ENCODE peak calls at places on chromosomes 13 and 19, in four cellular contexts. U, F, T and C are unnamed samples.

GRCh38 chr19:14369399-14370168 is 11.7 kb upstream of the ADGRE5 start:
- DNase-seq in U (no peak), F (no peak), T (peak), C (no peak)

GRCh38 chr19:43541920-43542650 is 9.1 kb downstream of the ZNF575 start:
- DNase-seq in U (no peak), F (no peak), T (no peak), C (no peak)

GRCh38 chr13:97385854-97386253 is 48.1 kb upstream of the RAP2A start:
- DNase-seq in U (peak), F (no peak), T (no peak), C (peak)

GRCh38 chr19:42529248-42529764 is 1.0 kb upstream of the CEACAM1 start:
- DNase-seq in U (peak), F (peak), T (peak), C (peak)

GRCh38 chr19:45173816-45174215 is 4.2 kb downstream of the TRAPPC6A start:
- DNase-seq in U (peak), F (no peak), T (no peak), C (no peak)

GRCh38 chr19:33811736-33812387 is 15.2 kb downstream of the KCTD15 start:
- DNase-seq in U (no peak), F (no peak), T (no peak), C (no peak)

GRCh38 chr13:21420706-21421105 is 38.4 kb downstream of the ZDHHC20 start:
- DNase-seq in U (no peak), F (no peak), T (no peak), C (no peak)

GRCh38 chr13:51773515-51773914 is 30.4 kb downstream of the DHRS12 start:
- DNase-seq in U (no peak), F (no peak), T (no peak), C (no peak)

GRCh38 chr13:100443278-100443997 is 145.2 kb downstream of the GGACT start:
- DNase-seq in U (no peak), F (no peak), T (no peak), C (no peak)

GRCh38 chr13:24512208-24513068 is at the start of gene PARP4:
- DNase-seq in U (peak), F (peak), T (peak), C (no peak)

GRCh38 chr13:82655518-82655855 is 1226.8 kb downstream of the SLITRK1 start:
- DNase-seq in U (no peak), F (no peak), T (no peak), C (no peak)

GRCh38 chr19:58042709-58043340 is 9.0 kb downstream of the ZSCAN1 start:
- DNase-seq in U (no peak), F (no peak), T (no peak), C (no peak)

GRCh38 chr19:15438124-15438496 is 11.6 kb downstream of the WIZ start:
- DNase-seq in U (no peak), F (no peak), T (no peak), C (no peak)

GRCh38 chr13:40813662-40814454 is 24.4 kb downstream of the SLC25A15 start:
- DNase-seq in U (peak), F (no peak), T (no peak), C (no peak)